ENCODE peak calls at places on chromosomes 2 and 18, in seven cellular contexts. J is activated CD4-positive, alpha-beta T cell treated with anti-CD3 and anti-CD28 coated beads, Interleukin-2, amount 50 U/mL, for 4 hours; G is AG04449; I is lung microvascular endothelial cell; F is activated CD8-positive, alpha-beta memory T cell treated with anti-CD3 and anti-CD28 coated beads for 1 hour; T is KBM-7; U is retina. Z is an unnamed sample.

GRCh38 chr2:104790100-104790811 is 63.7 kb upstream of the POU3F3 start:
- DNase-seq in J (no peak), G (no peak), I (no peak), F (no peak), T (no peak), U (peak; percentile 74), Z (no peak)

GRCh38 chr18:9025104-9025838 is 77.2 kb upstream of the NDUFV2 start:
- DNase-seq in J (no peak), G (no peak), I (peak; percentile 4), F (no peak), T (no peak), U (peak; percentile 68), Z (no peak)

GRCh38 chr18:23921716-23922285 is 92.8 kb upstream of the TTC39C start:
- DNase-seq in J (no peak), G (no peak), I (no peak), F (no peak), T (no peak), U (no peak), Z (no peak)

GRCh38 chr18:33870059-33870458 is 292.0 kb downstream of the ASXL3 start:
- DNase-seq in J (no peak), G (no peak), I (no peak), F (no peak), T (no peak), U (no peak), Z (no peak)

GRCh38 chr2:79112269-79112668 is 8.0 kb upstream of the REG1A start:
- DNase-seq in J (no peak), G (no peak), I (no peak), F (no peak), T (no peak), U (no peak), Z (no peak)

GRCh38 chr2:138415891-138416494 is 85.6 kb upstream of the SPOPL start:
- DNase-seq in J (no peak), G (no peak), I (peak; percentile 32), F (no peak), T (no peak), U (no peak), Z (no peak)

GRCh38 chr18:76530846-76531245 is 35.8 kb upstream of the ZNF516 start:
- DNase-seq in J (no peak), G (no peak), I (no peak), F (no peak), T (no peak), U (no peak), Z (no peak)

GRCh38 chr18:8176105-8176504 is 433.1 kb upstream of the RAB12 start:
- DNase-seq in J (no peak), G (no peak), I (no peak), F (no peak), T (no peak), U (peak; percentile 34), Z (no peak)

GRCh38 chr2:45047301-45047700 is 38.0 kb upstream of the SIX2 start:
- DNase-seq in J (no peak), G (no peak), I (no peak), F (no peak), T (no peak), U (no peak), Z (no peak)

Z was measured in GDM1.